ENCODE peak calls at places on chromosome 15, in four cellular contexts. G, R, F and I are unnamed samples.

GRCh38 chr15:45637552-45638033 is 2.8 kb downstream of the SQOR start:
- DNase-seq in G (peak), F (peak), R (peak), I (peak)

GRCh38 chr15:38539008-38539343 is 25.6 kb downstream of the RASGRP1 start:
- DNase-seq in F (no peak), R (no peak), G (no peak), I (no peak)

GRCh38 chr15:43913941-43914340 is 87.1 kb downstream of the WDR76 start:
- DNase-seq in R (no peak), F (no peak), G (peak), I (no peak)

GRCh38 chr15:33022629-33023028 is 171.9 kb downstream of the FMN1 start:
- DNase-seq in R (peak), F (no peak), G (peak), I (no peak)

GRCh38 chr15:100900136-100900894 is 18.8 kb upstream of the LRRK1 start:
- DNase-seq in G (no peak), F (no peak), R (no peak), I (no peak)

GRCh38 chr15:69451951-69452701 is 492 bp upstream of the RPLP1 start:
- DNase-seq in G (peak), F (no peak), R (peak), I (no peak)

GRCh38 chr15:70447081-70447480 is 316.3 kb downstream of the UACA start:
- DNase-seq in R (no peak), F (no peak), G (no peak), I (no peak)

GRCh38 chr15:63402498-63403253 is 21.0 kb upstream of the CA12 start:
- DNase-seq in R (peak), G (peak), F (peak), I (no peak)

GRCh38 chr15:89647191-89647851 is 7.9 kb downstream of the KIF7 start:
- DNase-seq in G (peak), R (peak), F (peak), I (no peak)

GRCh38 chr15:58605931-58606330 is 143.6 kb downstream of the ADAM10 start:
- DNase-seq in G (no peak), R (no peak), F (no peak), I (no peak)

GRCh38 chr15:78561490-78561889 is 3.8 kb upstream of the CHRNA5 start:
- DNase-seq in R (no peak), G (no peak), F (no peak), I (no peak)

GRCh38 chr15:74227968-74228722 is 8.0 kb upstream of the CCDC33 start:
- DNase-seq in G (no peak), F (no peak), R (no peak), I (no peak)

GRCh38 chr15:43776718-43777292 is at the start of gene ELL3:
- DNase-seq in F (peak), G (peak), R (peak), I (no peak)

GRCh38 chr15:88440021-88440420 is 27.2 kb downstream of the MRPL46 start:
- DNase-seq in F (no peak), G (peak), R (peak), I (no peak)

GRCh38 chr15:66692808-66693596 is 9.0 kb upstream of the SMAD6 start:
- DNase-seq in F (no peak), R (no peak), G (no peak), I (no peak)

GRCh38 chr15:79436037-79436780 is 4.1 kb downstream of the MINAR1 start:
- DNase-seq in G (no peak), R (no peak), F (no peak), I (no peak)

DNA sequence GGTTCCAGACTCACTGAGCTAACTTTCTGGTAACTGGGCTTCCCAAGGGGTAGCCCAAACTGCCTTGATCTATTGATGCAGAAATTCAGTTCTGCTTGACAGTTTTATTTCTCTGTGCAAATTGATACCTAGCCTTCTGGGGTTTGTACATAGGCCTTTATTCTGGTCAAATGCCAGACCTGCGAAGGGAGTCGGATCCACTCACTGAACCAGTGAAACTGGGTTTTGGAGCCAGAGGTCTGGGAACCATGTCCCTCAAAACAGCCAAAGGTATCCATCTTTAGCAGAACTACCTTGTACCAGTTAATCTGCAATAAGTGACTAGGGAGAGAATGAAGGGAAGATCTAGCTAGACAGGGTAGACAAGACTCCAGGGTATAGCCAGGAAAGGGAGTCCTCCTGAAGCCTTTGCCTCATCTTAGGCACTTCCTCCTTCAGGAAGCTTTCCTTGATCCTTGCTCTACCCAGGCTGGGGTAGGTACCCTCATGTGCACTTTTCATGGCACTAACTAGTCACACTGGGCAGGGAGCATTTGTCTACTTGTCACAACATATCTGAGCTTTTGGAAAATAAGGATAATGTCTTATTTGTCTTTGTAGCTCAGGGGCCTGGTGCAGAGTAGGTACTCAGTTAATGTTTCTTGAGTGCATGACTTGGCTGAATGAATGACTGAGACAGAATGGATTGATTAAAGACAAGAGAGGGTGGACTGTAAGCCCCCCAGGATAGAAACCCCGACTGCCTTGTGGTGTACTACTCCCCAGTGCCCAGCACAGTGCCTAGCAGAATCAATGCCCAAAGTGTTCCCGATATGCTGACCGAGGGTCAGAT is 1.4 kb upstream of the SNX33 start:
- DNase-seq in R (no peak), G (no peak), F (no peak), I (no peak)
- H3K4me3 ChIP-seq in R (peak), G (peak), F (peak), I (peak)

GRCh38 chr15:42741710-42742109 is 4.8 kb upstream of the CDAN1 start:
- DNase-seq in R (no peak), F (no peak), G (no peak), I (no peak)
- TF ChIP-seq CTCF in R (no peak), F (no peak), G (no peak), I (no peak)

GRCh38 chr15:65067334-65067644 is 502 bp downstream of the RASL12 start:
- DNase-seq in R (no peak), G (no peak), F (no peak), I (no peak)
- H3K4me3 ChIP-seq in R (no peak), G (peak), F (no peak), I (no peak)

DNA sequence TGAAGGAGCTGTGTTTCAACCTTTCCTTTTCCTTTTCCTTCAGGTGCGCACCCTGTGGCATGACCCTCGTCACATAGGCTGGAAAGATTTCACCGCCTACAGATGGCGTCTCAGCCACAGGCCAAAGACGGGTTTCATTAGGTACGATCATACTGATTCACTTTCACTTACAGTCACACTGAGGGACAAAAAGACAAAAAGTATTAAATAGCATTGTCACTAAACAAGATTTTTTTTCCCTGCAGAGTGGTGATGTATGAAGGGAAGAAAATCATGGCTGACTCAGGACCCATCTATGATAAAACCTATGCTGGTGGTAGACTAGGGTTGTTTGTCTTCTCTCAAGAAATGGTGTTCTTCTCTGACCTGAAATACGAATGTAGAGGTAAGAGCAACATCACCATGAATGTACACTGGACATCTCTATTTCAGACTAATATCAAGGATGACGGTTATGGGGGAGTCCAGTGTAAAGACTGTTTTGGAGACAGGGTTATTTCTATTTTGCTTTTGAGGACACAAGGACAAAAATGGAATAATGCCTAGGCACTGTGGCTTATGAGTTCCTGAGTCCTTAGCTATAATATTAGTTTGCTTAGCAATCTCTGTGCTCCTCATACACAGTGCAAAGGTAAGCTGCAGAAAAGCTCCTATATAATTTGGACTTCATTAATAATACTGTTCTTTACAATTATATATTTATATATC is 13.3 kb downstream of the THBS1 start:
- DNase-seq in R (no peak), G (peak), F (no peak), I (no peak)
- TF ChIP-seq CTCF in R (no peak), G (no peak), F (no peak), I (no peak)